ENCODE peak calls at places on chromosomes 3 and 15, in four cellular contexts. O is GM12878, S is upper lobe of left lung, Q is heart left ventricle. Z is an unnamed sample.

GRCh38 chr3:185724761-185725160 is 100.1 kb downstream of the IGF2BP2 start:
- DNase-seq in Q (no peak), S (no peak), O (no peak), Z (no peak)

GRCh38 chr3:116001063-116001765 is 377.9 kb downstream of the GAP43 start:
- DNase-seq in Q (no peak), O (no peak), S (no peak), Z (no peak)

GRCh38 chr3:94061297-94061696 is 1.4 kb downstream of the DHFR2 start:
- DNase-seq in S (no peak), O (no peak), Q (no peak), Z (no peak)

GRCh38 chr15:32861741-32862140 is 143.9 kb downstream of the GREM1 start:
- DNase-seq in O (no peak), S (no peak), Q (no peak), Z (peak)

GRCh38 chr3:10291139-10291500 is 1.6 kb downstream of the GHRL start:
- DNase-seq in S (no peak), Q (no peak), O (no peak), Z (no peak)

GRCh38 chr3:123028233-123028828 is 768 bp upstream of the SEMA5B start:
- DNase-seq in S (peak), Q (peak), O (no peak), Z (peak)

GRCh38 chr3:13281657-13282527 is 138.2 kb downstream of the NUP210 start:
- DNase-seq in S (no peak), Q (peak), O (no peak), Z (peak)

GRCh38 chr3:45499529-45499928 is 95.0 kb upstream of the LIMD1 start:
- DNase-seq in S (no peak), Q (no peak), O (no peak), Z (no peak)

GRCh38 chr3:135766113-135766512 is 199.4 kb upstream of the PPP2R3A start:
- DNase-seq in Q (no peak), O (no peak), S (no peak), Z (no peak)

GRCh38 chr15:83248151-83248851 is 36.2 kb downstream of the BNC1 start:
- DNase-seq in S (no peak), O (peak), Q (peak), Z (no peak)

GRCh38 chr15:41827290-41827879 is 507 bp upstream of the JMJD7 start:
- DNase-seq in O (no peak), S (no peak), Q (peak), Z (peak)

GRCh38 chr3:61940241-61940640 is 378.9 kb downstream of the PTPRG start:
- DNase-seq in Q (no peak), O (no peak), S (no peak), Z (no peak)

GRCh38 chr3:8660271-8660731 is 15.7 kb upstream of the SSUH2 start:
- DNase-seq in O (no peak), Q (no peak), S (peak), Z (no peak)

GRCh38 chr15:36365963-36366362 is 213.5 kb upstream of the CDIN1 start:
- DNase-seq in S (no peak), O (no peak), Q (no peak), Z (no peak)

GRCh38 chr15:84001655-84002054 is 233.9 kb upstream of the GOLGA6L4 start:
- DNase-seq in O (no peak), Q (no peak), S (no peak), Z (no peak)

GRCh38 chr3:52015431-52016256 is 19.9 kb upstream of the RPL29 start:
- DNase-seq in O (no peak), Q (no peak), S (no peak), Z (no peak)

GRCh38 chr3:116030131-116030850 is 407.0 kb downstream of the GAP43 start:
- DNase-seq in O (no peak), Q (no peak), S (no peak), Z (no peak)

GRCh38 chr3:195005759-195006555 is 265.0 kb downstream of the XXYLT1 start:
- DNase-seq in S (no peak), O (no peak), Q (peak), Z (no peak)

GRCh38 chr3:151445283-151446001 is 15.4 kb downstream of the IGSF10 start:
- DNase-seq in S (peak), O (no peak), Q (no peak), Z (no peak)

GRCh38 chr15:36601497-36601932 is 22.1 kb downstream of the CDIN1 start:
- DNase-seq in S (no peak), O (no peak), Q (peak), Z (no peak)

GRCh38 chr3:169091196-169091595 is 572.3 kb downstream of the MECOM start:
- DNase-seq in Q (no peak), S (no peak), O (no peak), Z (no peak)

GRCh38 chr3:38007754-38008090 is 17.1 kb downstream of the VILL start:
- DNase-seq in S (no peak), O (no peak), Q (no peak), Z (no peak)

GRCh38 chr3:12423918-12424634 is 60.2 kb upstream of the TSEN2 start:
- DNase-seq in Q (no peak), S (no peak), O (no peak), Z (no peak)

GRCh38 chr3:188271226-188271894 is 117.4 kb downstream of the LPP start:
- DNase-seq in O (no peak), S (no peak), Q (no peak), Z (no peak)

GRCh38 chr3:174051191-174051590 is 653.6 kb downstream of the NLGN1 start:
- DNase-seq in S (no peak), O (no peak), Q (no peak), Z (no peak)

GRCh38 chr3:52197499-52197841 is 490 bp upstream of the ALAS1 start:
- DNase-seq in Q (no peak), S (no peak), O (no peak), Z (no peak)

GRCh38 chr15:94056314-94056713 is 175.0 kb upstream of the MCTP2 start:
- DNase-seq in S (no peak), O (no peak), Q (no peak), Z (no peak)

GRCh38 chr15:101088788-101089578 is 162.9 kb downstream of the CHSY1 start:
- DNase-seq in S (peak), Q (peak), O (no peak), Z (peak)

GRCh38 chr3:179450321-179450720 is 949 bp downstream of the GNB4 start:
- DNase-seq in Q (no peak), S (no peak), O (no peak), Z (no peak)

GRCh38 chr3:64224826-64225606 is at the start of gene PRICKLE2:
- DNase-seq in O (peak), Q (peak), S (peak), Z (peak)
- TF ChIP-seq POLR2A in O (peak), Q (no peak), S (no peak), Z (no peak)

GRCh38 chr3:197297476-197298340 is 704 bp downstream of the DLG1 start:
- DNase-seq in O (no peak), S (peak), Q (peak), Z (peak)
- TF ChIP-seq POLR2A in O (peak), S (no peak), Q (no peak), Z (peak)

DNA sequence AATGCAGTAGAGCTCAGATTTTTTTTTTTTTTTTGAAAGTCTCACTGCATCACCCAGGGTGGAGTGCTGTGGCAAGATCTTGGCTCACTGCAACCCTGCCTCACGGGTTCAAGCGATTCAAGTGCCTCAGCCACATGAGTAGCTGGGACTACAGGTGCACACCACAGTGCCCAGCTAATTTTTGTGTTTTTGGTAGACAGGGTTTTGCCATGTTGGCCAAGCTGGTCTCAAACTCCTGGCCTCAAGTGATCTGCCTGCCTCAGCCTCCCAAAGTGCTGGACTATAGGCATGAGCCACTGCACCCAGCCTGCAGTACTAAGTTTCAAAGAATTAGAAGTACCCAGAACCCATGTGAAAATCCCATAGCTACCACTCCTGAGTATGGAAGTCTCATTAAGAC is 14.5 kb downstream of the TRIM59 start:
- DNase-seq in Q (no peak), O (no peak), S (no peak), Z (no peak)
- TF ChIP-seq POLR2A in Q (no peak), O (no peak), S (no peak), Z (no peak)

GRCh38 chr3:16331319-16331883 is 66.4 kb downstream of the OXNAD1 start:
- DNase-seq in S (no peak), Q (no peak), O (no peak), Z (no peak)
- TF ChIP-seq POLR2A in S (no peak), Q (no peak), O (no peak), Z (no peak)

DNA sequence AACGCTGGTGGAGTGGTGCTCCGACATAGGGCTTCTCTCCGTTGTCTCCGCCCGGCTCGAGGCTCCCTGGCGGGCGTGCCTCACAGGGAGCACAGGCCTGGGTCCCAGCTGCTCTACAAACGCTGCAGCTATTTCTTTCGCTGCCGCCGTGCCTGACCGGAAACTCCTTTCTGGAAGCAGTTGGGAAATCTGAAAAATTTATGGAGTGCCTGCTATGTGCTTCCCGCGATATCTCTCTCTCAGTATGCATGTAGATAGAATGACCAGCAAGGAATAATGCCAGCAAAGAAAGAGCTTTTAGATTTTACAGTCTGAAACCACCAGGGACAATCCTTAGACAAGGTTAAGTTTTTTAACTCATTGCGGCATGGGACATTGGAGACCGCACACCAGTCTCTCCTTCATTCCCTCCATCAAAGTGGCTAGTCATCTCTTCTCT is 834 bp upstream of the NPHP3 start:
- DNase-seq in O (no peak), S (no peak), Q (no peak), Z (no peak)
- TF ChIP-seq POLR2A in O (no peak), S (no peak), Q (peak), Z (no peak)

GRCh38 chr3:172316758-172317157 is 131.5 kb downstream of the GHSR start:
- DNase-seq in S (no peak), O (no peak), Q (no peak), Z (no peak)
- TF ChIP-seq POLR2A in S (no peak), O (no peak), Q (no peak), Z (no peak)